ENCODE peak calls at places on chromosomes 16 and 17, in seven cellular contexts. X is hepatocyte, F is HCT116, L is SK-N-MC, T is fibroblast of lung, D is neural progenitor cell, R is PC-3. A is an unnamed sample.
A peak's percentile ranks its signal among the peaks of the same experiment; 100 is the strongest.

GRCh38 chr16:81216114-81216513 is 22.4 kb upstream of the BCO1 start:
- DNase-seq in X (no peak), F (no peak), L (no peak), T (no peak), D (no peak), R (no peak), A (no peak)

GRCh38 chr17:48234922-48235321 is 127.4 kb downstream of the SNX11 start:
- DNase-seq in X (no peak), F (no peak), L (no peak), T (no peak), D (no peak), R (no peak), A (no peak)

GRCh38 chr17:4739122-4740024 is at the start of the genes CXCL16 and ZMYND15:
- DNase-seq in X (peak; percentile 90), F (no peak), L (no peak), T (peak; percentile 44), D (peak; percentile 61), R (peak; percentile 45), A (peak; percentile 35)

GRCh38 chr16:77660311-77660710 is 62.0 kb upstream of the NUDT7 start:
- DNase-seq in X (peak; percentile 73), F (peak; percentile 22), L (no peak), T (peak; percentile 52), D (peak; percentile 62), R (peak; percentile 30), A (peak; percentile 55)

GRCh38 chr17:17448723-17449122 is 28.1 kb upstream of the MED9 start:
- DNase-seq in X (no peak), F (no peak), L (no peak), T (no peak), D (no peak), R (no peak), A (no peak)

GRCh38 chr17:77383613-77384608 is 243.1 kb downstream of the SEC14L1 start:
- DNase-seq in X (no peak), F (no peak), L (no peak), T (no peak), D (no peak), R (no peak), A (no peak)

GRCh38 chr17:4806770-4807533 is at the start of gene PLD2:
- DNase-seq in X (peak; percentile 96), F (peak; percentile 42), L (no peak), T (peak; percentile 71), D (peak; percentile 96), R (peak; percentile 84), A (peak; percentile 89)

GRCh38 chr17:31877911-31878702 is 19.1 kb upstream of the COPRS start:
- DNase-seq in X (no peak), F (no peak), L (no peak), T (peak; percentile 84), D (no peak), R (no peak), A (no peak)

GRCh38 chr17:38709864-38710602 is 5.0 kb downstream of the MLLT6 start:
- DNase-seq in X (no peak), F (no peak), L (no peak), T (no peak), D (no peak), R (no peak), A (no peak)

GRCh38 chr17:67258836-67259468 is 14.0 kb upstream of the HELZ start:
- DNase-seq in X (no peak), F (no peak), L (no peak), T (no peak), D (no peak), R (no peak), A (no peak)

GRCh38 chr16:1097800-1098199 is 1.8 kb upstream of the C1QTNF8 start:
- DNase-seq in X (no peak), F (no peak), L (no peak), T (no peak), D (no peak), R (no peak), A (no peak)

GRCh38 chr17:40751065-40751464 is 4.1 kb downstream of the KRT25 start:
- DNase-seq in X (no peak), F (no peak), L (peak; percentile 39), T (no peak), D (no peak), R (no peak), A (no peak)

GRCh38 chr17:21512307-21513011 is 136.3 kb downstream of the KCNJ12 start:
- DNase-seq in X (no peak), F (no peak), L (no peak), T (no peak), D (no peak), R (no peak), A (no peak)

GRCh38 chr16:55569025-55569424 is 2.5 kb downstream of the CAPNS2 start:
- DNase-seq in X (no peak), F (no peak), L (no peak), T (peak; percentile 76), D (no peak), R (no peak), A (no peak)

GRCh38 chr17:77210331-77210730 is 69.6 kb downstream of the SEC14L1 start:
- DNase-seq in X (no peak), F (no peak), L (no peak), T (no peak), D (no peak), R (no peak), A (no peak)

GRCh38 chr16:1944612-1945199 is 1.7 kb upstream of the MSRB1 start:
- DNase-seq in X (no peak), F (no peak), L (no peak), T (no peak), D (no peak), R (no peak), A (no peak)

GRCh38 chr16:5214466-5214865 is 116.9 kb upstream of the EEF2KMT start:
- DNase-seq in X (no peak), F (no peak), L (no peak), T (no peak), D (no peak), R (no peak), A (no peak)

GRCh38 chr16:75248142-75248535 is 3.3 kb downstream of the BCAR1 start:
- DNase-seq in X (no peak), F (no peak), L (no peak), T (no peak), D (no peak), R (no peak), A (no peak)

GRCh38 chr16:55136356-55136755 is 187.6 kb upstream of the IRX6 start:
- DNase-seq in X (peak; percentile 18), F (no peak), L (no peak), T (no peak), D (no peak), R (no peak), A (no peak)

GRCh38 chr17:76868669-76869208 is 535 bp downstream of the MGAT5B start:
- DNase-seq in X (peak; percentile 22), F (no peak), L (no peak), T (peak; percentile 22), D (peak; percentile 67), R (peak; percentile 17), A (no peak)

GRCh38 chr16:80120899-80121521 is 419.8 kb upstream of the DYNLRB2 start:
- DNase-seq in X (no peak), F (no peak), L (no peak), T (no peak), D (peak; percentile 16), R (no peak), A (no peak)

GRCh38 chr16:50467943-50468748 is 80.0 kb upstream of the NKD1 start:
- DNase-seq in X (peak; percentile 74), F (no peak), L (no peak), T (peak; percentile 28), D (peak; percentile 93), R (no peak), A (no peak)

GRCh38 chr16:51133691-51134090 is 17.4 kb downstream of the SALL1 start:
- DNase-seq in X (no peak), F (no peak), L (no peak), T (no peak), D (peak; percentile 45), R (no peak), A (no peak)

DNA sequence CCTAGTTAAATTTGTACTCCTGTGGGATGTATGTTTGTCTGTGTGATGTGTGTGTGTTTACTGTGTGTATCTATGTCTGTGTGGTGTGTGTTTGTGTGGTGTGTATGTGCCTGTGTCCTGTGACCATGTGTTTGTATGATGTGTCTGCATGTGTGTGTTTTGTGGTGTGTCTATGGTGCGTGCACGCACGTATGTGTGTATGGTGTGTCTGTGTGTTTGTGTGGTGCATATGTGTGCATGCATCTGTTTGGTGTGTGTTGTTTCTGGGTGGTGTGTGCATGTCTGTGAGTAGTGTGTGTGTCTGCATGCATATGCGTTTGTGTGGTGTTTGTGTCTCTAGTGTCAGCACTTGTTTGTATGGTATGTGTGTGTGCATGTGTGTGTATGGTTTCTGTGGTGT is 174.2 kb upstream of the RBFOX1 start:
- DNase-seq in X (no peak), F (no peak), L (no peak), T (no peak), D (no peak), R (no peak), A (no peak)
- H3K9me3 ChIP-seq in X (no peaks in the 10 kb centered on the region), F (peaks cover 21% of the 10 kb centered on the region), L (no peaks in the 10 kb centered on the region), T (no peaks in the 10 kb centered on the region), D (no peaks in the 10 kb centered on the region), R (no peaks in the 10 kb centered on the region), A (no peaks in the 10 kb centered on the region)

GRCh38 chr16:56625943-56626654 is 518 bp downstream of the MT1E start:
- DNase-seq in X (peak; percentile 50), F (no peak), L (no peak), T (peak; percentile 90), D (no peak), R (no peak), A (no peak)
- TF ChIP-seq EZH2 in X (no peak), F (no peak), L (no peak), T (no peak), D (peak; percentile 57), R (no peak), A (no peak)

DNA sequence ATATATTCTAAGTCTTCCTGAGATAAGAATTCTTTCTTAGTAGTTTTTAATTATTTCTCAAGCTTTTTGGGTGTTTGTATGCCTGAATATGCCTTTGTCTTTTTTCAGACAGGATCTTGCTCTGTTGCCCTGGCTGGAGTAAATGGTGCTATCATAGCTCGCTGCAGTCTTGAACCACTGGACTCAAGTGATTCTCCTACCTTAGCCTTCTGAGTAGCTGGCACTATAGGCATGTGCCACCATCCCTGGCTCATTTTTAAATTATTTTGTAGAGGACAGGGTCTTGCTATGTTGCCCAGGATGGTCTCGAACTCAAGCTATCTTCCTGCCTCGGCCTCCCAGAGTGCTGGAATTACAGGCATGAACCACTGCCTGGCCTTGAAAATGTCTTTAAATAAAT is 41.6 kb downstream of the MAP2K4 start:
- DNase-seq in X (no peak), F (no peak), L (no peak), T (no peak), D (no peak), R (no peak), A (no peak)
- H3K9me3 ChIP-seq in X (no peaks in the 10 kb centered on the region), F (no peaks in the 10 kb centered on the region), L (no peaks in the 10 kb centered on the region), T (no peaks in the 10 kb centered on the region), D (no peaks in the 10 kb centered on the region), R (no peaks in the 10 kb centered on the region), A (no peaks in the 10 kb centered on the region)

DNA sequence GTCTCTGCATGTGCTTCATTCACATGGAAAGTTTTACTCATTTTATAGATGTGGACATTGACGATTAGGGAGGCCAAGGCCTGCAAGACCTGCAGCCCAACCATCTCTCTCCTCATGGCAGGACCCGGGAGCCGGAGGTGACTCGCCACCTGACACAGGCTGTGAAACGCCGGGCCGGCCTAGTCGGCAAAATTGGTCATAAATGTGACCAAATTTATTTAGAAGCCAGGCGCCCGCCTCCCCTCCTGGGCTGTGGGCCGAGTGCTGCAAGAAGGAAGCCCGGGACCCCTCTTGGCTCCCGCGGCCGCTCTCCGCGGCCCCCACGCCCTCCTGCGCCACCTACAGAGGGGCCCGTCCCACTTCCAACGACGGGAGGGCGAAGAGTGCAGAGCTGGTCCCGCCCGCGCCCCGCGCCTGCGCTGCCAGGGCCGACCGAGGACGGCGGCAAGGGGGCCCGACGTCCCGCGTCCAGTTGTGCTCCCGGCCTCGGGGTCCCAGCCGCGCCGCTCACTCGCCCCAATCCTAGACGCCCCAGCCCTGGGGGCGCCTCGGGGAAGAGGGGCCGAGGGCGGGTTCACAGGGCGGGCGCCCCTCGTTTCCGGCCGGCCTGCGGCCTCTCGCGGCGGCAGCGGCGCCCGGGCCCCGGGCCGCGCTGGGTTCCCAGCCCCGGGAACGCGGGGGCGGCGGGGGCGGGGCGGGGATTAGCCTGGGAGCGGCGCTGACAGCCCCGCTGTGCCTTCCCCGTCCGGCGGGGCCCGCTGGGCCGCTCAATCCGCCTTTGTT is 47.5 kb downstream of the WNT3 start:
- DNase-seq in X (peak; percentile 83), F (no peak), L (no peak), T (peak; percentile 48), D (peak; percentile 92), R (peak; percentile 84), A (peak; percentile 45)
- TF ChIP-seq EZH2 in X (no peak), F (no peak), L (no peak), T (no peak), D (peak; percentile 54), R (no peak), A (no peak)